ENCODE peak calls at places on chromosomes 13 and 19, in four cellular contexts. One of them, this sample, is unnamed.
A peak's percentile ranks its signal among the peaks of the same experiment; 100 is the strongest.

GRCh38 chr13:25249001-25249543 is 38.2 kb downstream of the MTMR6 start:
- DNase-seq in WTC11: peak; percentile 23
- DNase-seq in A549: peak; percentile 9
- DNase-seq in K562: peak; percentile 4
- DNase-seq in this sample: peak; percentile 19

GRCh38 chr13:46983881-46984280 is 87.0 kb upstream of the HTR2A start:
- DNase-seq in WTC11: no peak
- DNase-seq in A549: no peak
- DNase-seq in K562: no peak
- DNase-seq in this sample: peak; percentile 32

GRCh38 chr19:46115396-46116109 is 8.9 kb downstream of the IGFL3 start:
- DNase-seq in WTC11: no peak
- DNase-seq in A549: no peak
- DNase-seq in K562: no peak
- DNase-seq in this sample: no peak

GRCh38 chr13:49693191-49693733 is 2.0 kb upstream of the EBPL start:
- DNase-seq in WTC11: no peak
- DNase-seq in A549: peak; percentile 4
- DNase-seq in K562: no peak
- DNase-seq in this sample: no peak

GRCh38 chr19:30664358-30665058 is 292.3 kb downstream of the ZNF536 start:
- DNase-seq in WTC11: peak; percentile 35
- DNase-seq in A549: peak; percentile 31
- DNase-seq in K562: peak; percentile 17
- DNase-seq in this sample: peak; percentile 84

GRCh38 chr13:44908266-44908665 is 81.0 kb downstream of the NUFIP1 start:
- DNase-seq in WTC11: no peak
- DNase-seq in A549: no peak
- DNase-seq in K562: no peak
- DNase-seq in this sample: no peak

GRCh38 chr13:74287672-74288169 is 153.5 kb upstream of the KLF12 start:
- DNase-seq in WTC11: peak; percentile 52
- DNase-seq in A549: peak; percentile 19
- DNase-seq in K562: no peak
- DNase-seq in this sample: peak; percentile 89

GRCh38 chr19:43432866-43433673 is 18.4 kb downstream of the TEX101 start:
- DNase-seq in WTC11: peak; percentile 84
- DNase-seq in A549: peak; percentile 77
- DNase-seq in K562: peak; percentile 79
- DNase-seq in this sample: peak; percentile 40

GRCh38 chr19:34556500-34556899 is 74.9 kb downstream of the WTIP start:
- DNase-seq in WTC11: peak; percentile 77
- DNase-seq in A549: peak; percentile 27
- DNase-seq in K562: peak; percentile 49
- DNase-seq in this sample: peak; percentile 13

GRCh38 chr13:76385606-76386005 is 500.6 kb downstream of the KCTD12 start:
- DNase-seq in WTC11: no peak
- DNase-seq in A549: no peak
- DNase-seq in K562: no peak
- DNase-seq in this sample: no peak

GRCh38 chr13:110138009-110138699 is 168.8 kb downstream of the COL4A1 start:
- DNase-seq in WTC11: peak; percentile 44
- DNase-seq in A549: peak; percentile 66
- DNase-seq in K562: peak; percentile 52
- DNase-seq in this sample: peak; percentile 8

GRCh38 chr13:31756346-31756745 is 17.0 kb downstream of the RXFP2 start:
- DNase-seq in WTC11: no peak
- DNase-seq in A549: no peak
- DNase-seq in K562: no peak
- DNase-seq in this sample: no peak

GRCh38 chr13:98626298-98626940 is 49.5 kb upstream of the STK24 start:
- DNase-seq in WTC11: no peak
- DNase-seq in A549: no peak
- DNase-seq in K562: no peak
- DNase-seq in this sample: no peak

GRCh38 chr19:6811906-6812305 is 39.4 kb downstream of the VAV1 start:
- DNase-seq in WTC11: no peak
- DNase-seq in A549: peak; percentile 82
- DNase-seq in K562: peak; percentile 69
- DNase-seq in this sample: peak; percentile 31

GRCh38 chr13:28545583-28546333 is 50.8 kb upstream of the FLT1 start:
- DNase-seq in WTC11: no peak
- DNase-seq in A549: peak; percentile 20
- DNase-seq in K562: no peak
- DNase-seq in this sample: no peak

GRCh38 chr19:33678796-33679195 is 57.0 kb downstream of the CHST8 start:
- DNase-seq in WTC11: no peak
- DNase-seq in A549: no peak
- DNase-seq in K562: no peak
- DNase-seq in this sample: no peak

GRCh38 chr19:11160119-11160768 is 4.7 kb upstream of the SPC24 start:
- DNase-seq in WTC11: no peak
- DNase-seq in A549: no peak
- DNase-seq in K562: peak; percentile 75
- DNase-seq in this sample: no peak

GRCh38 chr19:50718255-50719118 is 1.1 kb downstream of the SHANK1 start:
- DNase-seq in WTC11: no peak
- DNase-seq in A549: no peak
- DNase-seq in K562: no peak
- DNase-seq in this sample: no peak

GRCh38 chr13:36163809-36164308 is 32.7 kb upstream of the DCLK1 start:
- DNase-seq in WTC11: no peak
- DNase-seq in A549: no peak
- DNase-seq in K562: peak; percentile 3
- DNase-seq in this sample: no peak

GRCh38 chr19:34313188-34313587 is 51.8 kb upstream of the GPI start:
- DNase-seq in WTC11: no peak
- DNase-seq in A549: no peak
- DNase-seq in K562: no peak
- DNase-seq in this sample: no peak

GRCh38 chr13:111911754-111912452 is 155.0 kb upstream of the SOX1 start:
- DNase-seq in WTC11: peak; percentile 1
- DNase-seq in A549: no peak
- DNase-seq in K562: no peak
- DNase-seq in this sample: no peak

GRCh38 chr19:45391346-45391745 is 13.5 kb downstream of the PPP1R13L start:
- DNase-seq in WTC11: peak; percentile 46
- DNase-seq in A549: peak; percentile 62
- DNase-seq in K562: peak; percentile 47
- DNase-seq in this sample: peak; percentile 20

GRCh38 chr13:42218576-42218975 is 53.4 kb upstream of the AKAP11 start:
- DNase-seq in WTC11: no peak
- DNase-seq in A549: no peak
- DNase-seq in K562: no peak
- DNase-seq in this sample: no peak

GRCh38 chr13:50484472-50485113 is 358.9 kb downstream of the DLEU7 start:
- DNase-seq in WTC11: no peak
- DNase-seq in A549: no peak
- DNase-seq in K562: peak; percentile 36
- DNase-seq in this sample: no peak

GRCh38 chr19:3098141-3098514 is 4.0 kb downstream of the GNA11 start:
- DNase-seq in WTC11: no peak
- DNase-seq in A549: no peak
- DNase-seq in K562: no peak
- DNase-seq in this sample: no peak

GRCh38 chr13:31896427-31896826 is 135.1 kb upstream of the FRY start:
- DNase-seq in WTC11: no peak
- DNase-seq in A549: no peak
- DNase-seq in K562: no peak
- DNase-seq in this sample: no peak

GRCh38 chr13:43797869-43798268 is 11.1 kb upstream of the ENOX1 start:
- DNase-seq in WTC11: no peak
- DNase-seq in A549: no peak
- DNase-seq in K562: no peak
- DNase-seq in this sample: no peak

DNA sequence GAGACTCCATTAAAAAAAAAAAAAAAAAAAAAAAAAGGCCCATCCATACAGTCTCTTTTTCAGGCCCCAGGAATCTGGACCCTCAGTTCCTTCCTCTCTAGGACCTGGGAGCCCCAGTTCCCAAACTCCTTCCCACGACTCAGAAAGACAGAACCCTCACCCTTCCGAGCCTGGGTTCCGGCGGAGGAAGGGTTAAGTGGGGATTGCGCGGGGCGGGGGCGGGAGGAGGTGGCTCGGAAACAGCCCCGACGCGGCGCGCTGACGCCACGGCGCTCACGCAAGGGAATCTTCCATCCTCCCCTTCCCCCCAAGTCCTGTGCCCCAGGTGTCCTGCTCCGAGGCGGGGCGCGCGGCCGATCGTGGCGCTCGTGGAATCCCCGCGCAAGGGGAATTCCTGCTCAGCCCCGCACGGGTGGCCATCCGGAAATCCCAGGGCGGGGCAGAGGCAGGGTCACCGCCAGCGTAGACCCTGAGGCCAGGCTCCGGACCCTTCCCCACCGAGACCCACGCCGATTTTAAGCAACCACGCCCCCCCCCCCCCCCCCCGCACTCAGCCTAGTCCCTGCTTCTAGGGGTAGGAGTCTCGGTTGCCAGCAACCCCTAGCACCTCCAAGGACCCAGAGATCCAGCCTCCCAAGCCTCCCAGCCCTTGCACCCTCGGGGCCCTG is 659 bp downstream of the NFKBID start:
- DNase-seq in WTC11: peak; percentile 60
- DNase-seq in A549: peak; percentile 93
- DNase-seq in K562: peak; percentile 92
- DNase-seq in this sample: peak; percentile 47
- TF ChIP-seq NR3C1 in WTC11: no peak
- TF ChIP-seq NR3C1 in A549: no peak
- TF ChIP-seq NR3C1 in K562: no peak
- TF ChIP-seq NR3C1 in this sample: no peak

DNA sequence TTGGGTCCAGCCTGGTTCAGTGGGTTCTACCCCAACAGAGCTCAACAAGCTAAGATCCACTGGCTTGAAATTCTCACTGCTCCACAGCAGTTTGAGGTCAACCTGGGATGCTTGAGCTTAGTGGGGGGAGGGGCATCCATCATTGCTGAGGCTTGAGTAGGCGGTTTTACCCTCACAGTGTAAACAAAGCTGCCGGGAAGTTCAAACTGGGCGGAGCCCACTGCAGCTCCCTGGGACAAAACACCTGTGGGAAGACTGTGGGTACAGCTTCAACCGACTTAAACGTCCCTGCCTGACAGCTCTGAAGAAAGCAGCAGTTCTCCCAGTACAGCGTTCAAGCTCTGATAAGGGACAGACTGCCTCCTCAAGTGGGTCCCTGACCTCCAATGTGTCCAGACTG is 1161.9 kb downstream of the UQCRFS1 start:
- DNase-seq in WTC11: peak; percentile 15
- DNase-seq in A549: no peak
- DNase-seq in K562: no peak
- DNase-seq in this sample: no peak
- TF ChIP-seq JUN in WTC11: no peak
- TF ChIP-seq JUN in A549: no peak
- TF ChIP-seq JUN in K562: no peak
- TF ChIP-seq JUN in this sample: no peak

GRCh38 chr13:79749985-79750551 is 269.1 kb downstream of the NDFIP2 start:
- DNase-seq in WTC11: peak; percentile 30
- DNase-seq in A549: peak; percentile 36
- DNase-seq in K562: no peak
- DNase-seq in this sample: no peak
- TF ChIP-seq NR3C1 in WTC11: no peak
- TF ChIP-seq NR3C1 in A549: no peak
- TF ChIP-seq NR3C1 in K562: no peak
- TF ChIP-seq NR3C1 in this sample: no peak

DNA sequence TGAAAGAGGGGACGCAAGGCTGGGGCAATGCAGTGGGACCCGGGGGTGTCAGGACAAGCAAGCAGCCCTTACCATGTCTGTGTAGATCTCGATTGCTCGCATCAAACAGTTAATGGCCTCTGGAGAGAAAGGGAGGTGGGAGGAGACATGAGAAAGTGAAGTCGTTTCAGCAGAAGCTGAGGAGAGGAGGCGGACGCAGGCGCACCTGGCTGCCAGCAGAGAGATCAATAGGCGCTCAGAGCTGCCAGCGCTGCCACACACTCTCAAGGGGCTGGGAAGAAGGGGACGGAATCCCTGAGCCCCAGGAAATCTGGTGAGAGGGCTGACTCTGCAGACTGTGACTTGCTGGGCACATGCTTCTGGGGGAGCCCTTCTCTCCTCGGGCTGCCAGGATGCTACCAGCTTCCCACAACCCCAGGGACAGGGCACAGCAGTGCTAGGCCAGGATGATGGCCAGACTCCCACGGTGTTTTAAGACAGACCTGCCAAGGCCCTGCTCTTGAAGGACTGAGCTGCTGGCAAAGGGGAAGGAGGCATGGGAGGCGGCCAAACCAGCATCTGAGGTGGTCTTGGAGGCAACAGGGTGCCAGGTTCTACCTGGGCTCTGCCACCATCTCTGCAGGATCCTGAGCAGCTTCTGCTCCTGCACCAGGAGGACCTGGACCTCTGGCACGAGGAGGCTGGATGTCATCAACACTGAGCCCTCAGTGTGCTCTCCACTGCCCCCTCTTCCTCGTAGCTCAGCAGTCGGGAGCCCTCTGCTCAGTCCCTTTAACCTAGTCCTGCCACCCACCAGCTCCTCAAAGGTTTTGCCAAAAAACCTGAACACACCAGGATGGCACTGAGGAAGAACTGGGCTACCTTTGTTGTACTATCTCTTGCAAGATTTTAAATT is 11.7 kb upstream of the KPTN start:
- DNase-seq in WTC11: no peak
- DNase-seq in A549: no peak
- DNase-seq in K562: no peak
- DNase-seq in this sample: no peak
- TF ChIP-seq JUN in WTC11: no peak
- TF ChIP-seq JUN in A549: no peak
- TF ChIP-seq JUN in K562: no peak
- TF ChIP-seq JUN in this sample: no peak